ENCODE peak calls at places on chromosomes 1 and 21, in six cellular contexts. One of them, this sample, is unnamed.

GRCh38 chr1:167630568-167631385 is 745 bp downstream of the RCSD1 start:
- DNase-seq in mesendoderm: no peak
- DNase-seq in H9: no peak
- DNase-seq in mesenchymal stem cell: no peak
- DNase-seq in H1: no peak
- DNase-seq in neuronal stem cell: no peak
- DNase-seq in this sample: no peak

GRCh38 chr1:65260851-65261473 is 48.4 kb upstream of the DNAJC6 start:
- DNase-seq in mesendoderm: peak; percentile 81
- DNase-seq in H9: no peak
- DNase-seq in mesenchymal stem cell: peak; percentile 91
- DNase-seq in H1: no peak
- DNase-seq in neuronal stem cell: no peak
- DNase-seq in this sample: peak; percentile 67

GRCh38 chr1:212606042-212606733 is 2.4 kb upstream of the ATF3 start:
- DNase-seq in mesendoderm: peak; percentile 69
- DNase-seq in H9: no peak
- DNase-seq in mesenchymal stem cell: peak; percentile 48
- DNase-seq in H1: no peak
- DNase-seq in neuronal stem cell: no peak
- DNase-seq in this sample: no peak

GRCh38 chr1:72649211-72649888 is 367.0 kb upstream of the NEGR1 start:
- DNase-seq in mesendoderm: no peak
- DNase-seq in H9: no peak
- DNase-seq in mesenchymal stem cell: no peak
- DNase-seq in H1: no peak
- DNase-seq in neuronal stem cell: no peak
- DNase-seq in this sample: no peak

GRCh38 chr1:107430540-107431228 is 289.8 kb downstream of the NTNG1 start:
- DNase-seq in mesendoderm: peak; percentile 52
- DNase-seq in H9: no peak
- DNase-seq in mesenchymal stem cell: peak; percentile 4
- DNase-seq in H1: no peak
- DNase-seq in neuronal stem cell: peak; percentile 20
- DNase-seq in this sample: peak; percentile 38

GRCh38 chr1:33152685-33153432 is 29.0 kb downstream of the TRIM62 start:
- DNase-seq in mesendoderm: peak; percentile 89
- DNase-seq in H9: peak; percentile 96
- DNase-seq in mesenchymal stem cell: peak; percentile 27
- DNase-seq in H1: peak; percentile 46
- DNase-seq in neuronal stem cell: no peak
- DNase-seq in this sample: no peak

GRCh38 chr1:31707711-31708110 is 3.9 kb upstream of the COL16A1 start:
- DNase-seq in mesendoderm: peak; percentile 39
- DNase-seq in H9: no peak
- DNase-seq in mesenchymal stem cell: peak; percentile 49
- DNase-seq in H1: no peak
- DNase-seq in neuronal stem cell: no peak
- DNase-seq in this sample: peak; percentile 80

GRCh38 chr21:34926784-34927548 is 122.1 kb downstream of the RUNX1 start:
- DNase-seq in mesendoderm: peak; percentile 22
- DNase-seq in H9: no peak
- DNase-seq in mesenchymal stem cell: peak; percentile 73
- DNase-seq in H1: no peak
- DNase-seq in neuronal stem cell: no peak
- DNase-seq in this sample: peak; percentile 44

GRCh38 chr1:234914606-234915290 is 213.9 kb downstream of the TOMM20 start:
- DNase-seq in mesendoderm: no peak
- DNase-seq in H9: no peak
- DNase-seq in mesenchymal stem cell: no peak
- DNase-seq in H1: no peak
- DNase-seq in neuronal stem cell: no peak
- DNase-seq in this sample: no peak

GRCh38 chr1:111959436-111959835 is 30.0 kb downstream of the KCND3 start:
- DNase-seq in mesendoderm: peak; percentile 25
- DNase-seq in H9: no peak
- DNase-seq in mesenchymal stem cell: no peak
- DNase-seq in H1: no peak
- DNase-seq in neuronal stem cell: no peak
- DNase-seq in this sample: no peak

GRCh38 chr1:7379445-7379971 is 391.6 kb upstream of the VAMP3 start:
- DNase-seq in mesendoderm: peak; percentile 72
- DNase-seq in H9: peak; percentile 75
- DNase-seq in mesenchymal stem cell: peak; percentile 73
- DNase-seq in H1: no peak
- DNase-seq in neuronal stem cell: peak; percentile 51
- DNase-seq in this sample: peak; percentile 83

GRCh38 chr1:202081992-202082391 is 40.7 kb upstream of the GPR37L1 start:
- DNase-seq in mesendoderm: no peak
- DNase-seq in H9: no peak
- DNase-seq in mesenchymal stem cell: no peak
- DNase-seq in H1: no peak
- DNase-seq in neuronal stem cell: no peak
- DNase-seq in this sample: no peak

GRCh38 chr1:150765229-150765976 is at the start of gene CTSS:
- DNase-seq in mesendoderm: no peak
- DNase-seq in H9: no peak
- DNase-seq in mesenchymal stem cell: peak; percentile 29
- DNase-seq in H1: no peak
- DNase-seq in neuronal stem cell: no peak
- DNase-seq in this sample: peak; percentile 11

GRCh38 chr21:16211339-16212303 is 481.8 kb downstream of the USP25 start:
- DNase-seq in mesendoderm: no peak
- DNase-seq in H9: no peak
- DNase-seq in mesenchymal stem cell: peak; percentile 68
- DNase-seq in H1: no peak
- DNase-seq in neuronal stem cell: no peak
- DNase-seq in this sample: peak; percentile 1

GRCh38 chr1:193827516-193827915 is 641.1 kb upstream of the B3GALT2 start:
- DNase-seq in mesendoderm: no peak
- DNase-seq in H9: no peak
- DNase-seq in mesenchymal stem cell: no peak
- DNase-seq in H1: no peak
- DNase-seq in neuronal stem cell: no peak
- DNase-seq in this sample: no peak

GRCh38 chr1:179924268-179924667 is 30.3 kb upstream of the CEP350 start:
- DNase-seq in mesendoderm: no peak
- DNase-seq in H9: no peak
- DNase-seq in mesenchymal stem cell: no peak
- DNase-seq in H1: no peak
- DNase-seq in neuronal stem cell: no peak
- DNase-seq in this sample: no peak

GRCh38 chr1:160623860-160624259 is 23.0 kb downstream of the SLAMF1 start:
- DNase-seq in mesendoderm: no peak
- DNase-seq in H9: no peak
- DNase-seq in mesenchymal stem cell: no peak
- DNase-seq in H1: no peak
- DNase-seq in neuronal stem cell: no peak
- DNase-seq in this sample: no peak

GRCh38 chr1:50420689-50421365 is 2.4 kb downstream of the DMRTA2 start:
- DNase-seq in mesendoderm: peak; percentile 77
- DNase-seq in H9: peak; percentile 71
- DNase-seq in mesenchymal stem cell: no peak
- DNase-seq in H1: no peak
- DNase-seq in neuronal stem cell: peak; percentile 40
- DNase-seq in this sample: no peak

GRCh38 chr21:41302976-41303375 is 13.6 kb upstream of the FAM3B start:
- DNase-seq in mesendoderm: no peak
- DNase-seq in H9: no peak
- DNase-seq in mesenchymal stem cell: no peak
- DNase-seq in H1: no peak
- DNase-seq in neuronal stem cell: no peak
- DNase-seq in this sample: no peak

GRCh38 chr1:201473296-201473695 is 4.3 kb upstream of the PHLDA3 start:
- DNase-seq in mesendoderm: no peak
- DNase-seq in H9: no peak
- DNase-seq in mesenchymal stem cell: no peak
- DNase-seq in H1: no peak
- DNase-seq in neuronal stem cell: no peak
- DNase-seq in this sample: no peak

GRCh38 chr1:20725189-20726106 is 7.1 kb downstream of the SH2D5 start:
- DNase-seq in mesendoderm: peak; percentile 44
- DNase-seq in H9: peak; percentile 24
- DNase-seq in mesenchymal stem cell: peak; percentile 77
- DNase-seq in H1: no peak
- DNase-seq in neuronal stem cell: no peak
- DNase-seq in this sample: peak; percentile 92

GRCh38 chr1:108512239-108513071 is 47.4 kb upstream of the EEIG2 start:
- DNase-seq in mesendoderm: peak; percentile 26
- DNase-seq in H9: no peak
- DNase-seq in mesenchymal stem cell: peak; percentile 50
- DNase-seq in H1: no peak
- DNase-seq in neuronal stem cell: peak; percentile 12
- DNase-seq in this sample: peak; percentile 50

GRCh38 chr1:153866045-153866850 is 56.5 kb downstream of the GATAD2B start:
- DNase-seq in mesendoderm: no peak
- DNase-seq in H9: no peak
- DNase-seq in mesenchymal stem cell: peak; percentile 28
- DNase-seq in H1: no peak
- DNase-seq in neuronal stem cell: no peak
- DNase-seq in this sample: peak; percentile 63

GRCh38 chr1:1291611-1292441 is 11.6 kb downstream of the SCNN1D start:
- DNase-seq in mesendoderm: peak; percentile 79
- DNase-seq in H9: peak; percentile 84
- DNase-seq in mesenchymal stem cell: peak; percentile 65
- DNase-seq in H1: no peak
- DNase-seq in neuronal stem cell: no peak
- DNase-seq in this sample: peak; percentile 53

GRCh38 chr1:241356519-241357365 is at the start of gene RGS7:
- DNase-seq in mesendoderm: peak; percentile 73
- DNase-seq in H9: peak; percentile 70
- DNase-seq in mesenchymal stem cell: peak; percentile 48
- DNase-seq in H1: no peak
- DNase-seq in neuronal stem cell: peak; percentile 63
- DNase-seq in this sample: peak; percentile 41

GRCh38 chr1:207798847-207799246 is 47.0 kb downstream of the CD46 start:
- DNase-seq in mesendoderm: no peak
- DNase-seq in H9: no peak
- DNase-seq in mesenchymal stem cell: peak; percentile 33
- DNase-seq in H1: no peak
- DNase-seq in neuronal stem cell: no peak
- DNase-seq in this sample: peak; percentile 18

GRCh38 chr1:16484501-16484835 is 29.6 kb downstream of the RNU1-1 start:
- DNase-seq in mesendoderm: no peak
- DNase-seq in H9: no peak
- DNase-seq in mesenchymal stem cell: no peak
- DNase-seq in H1: no peak
- DNase-seq in neuronal stem cell: no peak
- DNase-seq in this sample: no peak

DNA sequence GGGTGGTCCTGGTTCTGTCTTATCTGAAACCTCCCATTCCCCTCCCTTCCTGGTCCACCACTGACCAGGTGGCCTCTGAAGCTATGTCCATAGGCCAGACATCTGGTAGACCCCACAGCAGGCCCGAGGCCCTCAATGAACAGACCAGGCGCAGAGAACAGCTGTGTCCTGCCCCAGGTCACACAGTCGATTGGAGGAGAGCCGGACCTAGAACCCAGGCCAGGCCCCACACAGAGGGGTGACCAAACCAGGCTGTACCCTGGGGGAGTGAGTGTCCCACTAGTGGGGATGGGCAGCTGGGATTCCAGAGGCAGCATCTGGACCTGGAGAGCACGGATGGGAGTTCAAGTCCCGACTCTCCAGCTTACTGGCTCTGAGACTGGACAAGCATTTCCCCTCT is 29.2 kb downstream of the RNU1-1 start:
- DNase-seq in mesendoderm: no peak
- DNase-seq in H9: no peak
- DNase-seq in mesenchymal stem cell: no peak
- DNase-seq in H1: no peak
- DNase-seq in neuronal stem cell: no peak
- DNase-seq in this sample: no peak
- H2BK15ac ChIP-seq in mesendoderm: no peak overlapping the region
- H2BK15ac ChIP-seq in H9: no peak overlapping the region
- H2BK15ac ChIP-seq in mesenchymal stem cell: no peak overlapping the region
- H2BK15ac ChIP-seq in H1: no peak overlapping the region
- H2BK15ac ChIP-seq in neuronal stem cell: no peak overlapping the region
- H2BK15ac ChIP-seq in this sample: no peak overlapping the region

GRCh38 chr1:27564264-27564579 is 39.7 kb downstream of the AHDC1 start:
- DNase-seq in mesendoderm: no peak
- DNase-seq in H9: no peak
- DNase-seq in mesenchymal stem cell: no peak
- DNase-seq in H1: no peak
- DNase-seq in neuronal stem cell: no peak
- DNase-seq in this sample: no peak
- H3K4ac ChIP-seq in mesendoderm: no peak overlapping the region
- H3K4ac ChIP-seq in H9: no peak overlapping the region
- H3K4ac ChIP-seq in mesenchymal stem cell: peak overlapping the region; percentile 30
- H3K4ac ChIP-seq in H1: no peak overlapping the region
- H3K4ac ChIP-seq in neuronal stem cell: no peak overlapping the region
- H3K4ac ChIP-seq in this sample: peak overlapping the region; percentile 75

DNA sequence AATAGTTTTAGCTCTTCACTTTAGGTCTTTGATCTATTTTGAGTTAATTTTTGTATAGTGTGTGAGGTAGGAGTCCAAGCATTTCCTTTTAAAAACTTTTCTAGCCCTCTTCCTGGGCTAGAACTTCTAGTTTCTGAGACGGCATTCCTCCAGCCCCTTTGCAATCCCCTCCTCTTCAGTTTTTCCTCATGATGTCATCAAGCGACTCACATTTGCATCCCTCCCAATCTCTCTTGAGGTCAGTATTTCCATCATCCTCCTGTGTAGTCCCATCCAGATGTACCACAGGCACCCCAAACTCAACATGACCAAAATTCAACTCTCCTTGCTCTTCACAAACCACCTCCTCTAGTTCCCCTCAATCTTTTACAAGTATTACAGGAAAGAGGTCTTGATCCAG is 10.7 kb downstream of the HMGN2 start:
- DNase-seq in mesendoderm: peak; percentile 61
- DNase-seq in H9: no peak
- DNase-seq in mesenchymal stem cell: peak; percentile 45
- DNase-seq in H1: no peak
- DNase-seq in neuronal stem cell: no peak
- DNase-seq in this sample: peak; percentile 68
- H2BK15ac ChIP-seq in mesendoderm: no peak overlapping the region
- H2BK15ac ChIP-seq in H9: no peak overlapping the region
- H2BK15ac ChIP-seq in mesenchymal stem cell: no peak overlapping the region
- H2BK15ac ChIP-seq in H1: no peak overlapping the region
- H2BK15ac ChIP-seq in neuronal stem cell: no peak overlapping the region
- H2BK15ac ChIP-seq in this sample: peak overlapping the region; percentile 44

DNA sequence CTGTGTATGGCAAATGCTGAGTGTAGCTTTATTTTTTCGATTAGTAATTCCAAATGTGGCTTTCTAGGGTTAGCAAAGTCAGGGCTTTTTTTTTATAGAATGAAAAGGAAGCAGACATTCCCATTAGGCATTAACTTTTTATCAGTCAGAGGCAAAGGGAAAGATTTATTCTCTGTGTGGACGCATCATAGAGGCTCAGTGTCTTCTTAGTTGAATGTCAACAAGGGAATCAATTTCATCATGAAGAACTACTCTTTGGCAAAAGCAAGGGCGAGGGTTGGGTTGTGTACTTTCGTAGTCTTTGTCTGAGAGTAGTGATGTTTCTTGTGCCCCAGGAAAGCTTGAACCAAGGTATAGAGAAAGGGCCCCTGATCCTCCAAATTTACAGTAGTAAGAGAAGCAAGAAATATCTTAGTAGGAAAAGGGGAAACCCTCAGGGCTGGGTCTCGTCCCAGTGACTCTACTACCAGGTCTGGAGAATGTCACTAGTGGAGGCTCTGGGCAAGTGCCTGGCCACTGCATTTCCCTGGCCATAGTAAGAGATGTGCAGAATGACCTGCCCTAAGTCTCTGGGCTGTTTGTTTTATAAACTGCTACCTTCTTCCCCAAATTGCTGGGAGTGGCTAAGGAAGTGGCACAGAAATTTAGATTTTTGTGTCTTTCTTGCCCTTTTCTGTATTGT is 30.0 kb upstream of the MACF1 start:
- DNase-seq in mesendoderm: no peak
- DNase-seq in H9: no peak
- DNase-seq in mesenchymal stem cell: peak; percentile 59
- DNase-seq in H1: no peak
- DNase-seq in neuronal stem cell: no peak
- DNase-seq in this sample: no peak
- H3K4ac ChIP-seq in mesendoderm: no peak overlapping the region
- H3K4ac ChIP-seq in H9: no peak overlapping the region
- H3K4ac ChIP-seq in mesenchymal stem cell: peak overlapping the region; percentile 82
- H3K4ac ChIP-seq in H1: no peak overlapping the region
- H3K4ac ChIP-seq in neuronal stem cell: no peak overlapping the region
- H3K4ac ChIP-seq in this sample: peak overlapping the region; percentile 38